ENCODE peak calls at places on chromosomes 12 and 14, in four cellular contexts. C, L, N and I are unnamed samples.

GRCh38 chr12:106137456-106138278 is 1.1 kb downstream of the NUAK1 start:
- DNase-seq in N (no peak), L (no peak), C (peak; percentile 31), I (no peak)

GRCh38 chr12:26090853-26091510 is 33.9 kb downstream of the BHLHE41 start:
- DNase-seq in N (no peak), C (peak; percentile 44), L (no peak), I (no peak)

GRCh38 chr12:77339610-77340009 is 274.2 kb upstream of the E2F7 start:
- DNase-seq in C (peak; percentile 35), N (no peak), L (no peak), I (no peak)

GRCh38 chr14:74281069-74281468 is 21.7 kb downstream of the ABCD4 start:
- DNase-seq in L (no peak), N (no peak), C (no peak), I (no peak)

GRCh38 chr12:57631566-57632368 is 1.2 kb downstream of the B4GALNT1 start:
- DNase-seq in L (no peak), N (no peak), C (peak; percentile 27), I (no peak)

GRCh38 chr14:105377555-105378182 is 20.7 kb upstream of the TEX22 start:
- DNase-seq in L (no peak), N (no peak), C (no peak), I (no peak)

GRCh38 chr14:67444395-67444794 is 32.4 kb upstream of the PLEK2 start:
- DNase-seq in N (no peak), C (no peak), L (no peak), I (no peak)

GRCh38 chr14:89890589-89890988 is 63.9 kb downstream of the EFCAB11 start:
- DNase-seq in L (no peak), N (no peak), C (no peak), I (no peak)

GRCh38 chr12:122349078-122349477 is 73.4 kb downstream of the CLIP1 start:
- DNase-seq in C (no peak), N (no peak), L (no peak), I (no peak)

GRCh38 chr12:80053048-80053790 is 46.1 kb upstream of the OTOGL start:
- DNase-seq in N (no peak), C (peak; percentile 85), L (no peak), I (peak; percentile 65)

GRCh38 chr14:94046696-94047250 is 20.6 kb downstream of the OTUB2 start:
- DNase-seq in C (no peak), L (no peak), N (no peak), I (no peak)

GRCh38 chr12:129127771-129128170 is 274.5 kb downstream of the GLT1D1 start:
- DNase-seq in C (no peak), L (no peak), N (no peak), I (no peak)

GRCh38 chr12:76890407-76891143 is 11.8 kb upstream of the CSRP2 start:
- DNase-seq in N (no peak), L (no peak), C (no peak), I (no peak)

GRCh38 chr14:97206948-97207347 is 409.8 kb downstream of the VRK1 start:
- DNase-seq in N (no peak), C (no peak), L (no peak), I (no peak)

GRCh38 chr12:42981379-42981778 is 391.8 kb upstream of the PRICKLE1 start:
- DNase-seq in N (no peak), L (no peak), C (peak; percentile 80), I (no peak)

GRCh38 chr12:116690016-116690709 is 47.7 kb downstream of the SPRING1 start:
- DNase-seq in L (no peak), N (no peak), C (no peak), I (no peak)

GRCh38 chr12:54725233-54725843 is 77.2 kb upstream of the DCD start:
- DNase-seq in C (peak; percentile 13), L (no peak), N (no peak), I (no peak)

GRCh38 chr14:64503434-64504309 is at the start of gene ZBTB25:
- DNase-seq in L (peak; percentile 90), C (peak; percentile 96), N (peak; percentile 83), I (peak; percentile 91)

GRCh38 chr12:101455685-101456084 is 19.5 kb upstream of the SPIC start:
- DNase-seq in L (no peak), N (no peak), C (no peak), I (no peak)

GRCh38 chr14:101313268-101313667 is 248.0 kb upstream of the DIO3 start:
- DNase-seq in L (no peak), N (no peak), C (no peak), I (no peak)

GRCh38 chr12:131724534-131724933 is 13.6 kb downstream of the SFSWAP start:
- DNase-seq in L (no peak), N (no peak), C (no peak), I (no peak)

GRCh38 chr14:92759300-92759678 is 10.9 kb upstream of the LGMN start:
- DNase-seq in N (no peak), C (peak; percentile 33), L (no peak), I (no peak)

GRCh38 chr12:25926536-25926935 is 31.9 kb upstream of the RASSF8 start:
- DNase-seq in C (no peak), N (no peak), L (no peak), I (no peak)

GRCh38 chr12:22287776-22288621 is 46.5 kb downstream of the ST8SIA1 start:
- DNase-seq in N (no peak), C (peak; percentile 71), L (no peak), I (no peak)

GRCh38 chr14:51167587-51168219 is 72.3 kb upstream of the TMX1 start:
- DNase-seq in C (peak; percentile 6), L (no peak), N (no peak), I (no peak)

GRCh38 chr14:74380845-74381244 is 32.6 kb downstream of the VRTN start:
- DNase-seq in L (no peak), N (no peak), C (no peak), I (no peak)

GRCh38 chr14:50775357-50775756 is 55.6 kb downstream of the NIN start:
- DNase-seq in C (peak; percentile 93), N (no peak), L (no peak), I (no peak)

GRCh38 chr12:57545809-57546437 is 1.1 kb downstream of the DCTN2 start:
- DNase-seq in L (no peak), C (peak; percentile 24), N (no peak), I (no peak)

GRCh38 chr12:32515137-32515860 is 115.9 kb downstream of the FGD4 start:
- DNase-seq in N (no peak), L (no peak), C (no peak), I (no peak)